ENCODE peak calls at places on chromosomes 5 and 9, in four cellular contexts. One of them, this sample, is unnamed.

GRCh38 chr9:21994526-21994995 is at the start of gene CDKN2B-AS1:
- DNase-seq in K562: no peak
- DNase-seq in GM12878: no peak
- DNase-seq in HepG2: no peak
- DNase-seq in this sample: peak

GRCh38 chr9:124675261-124676158 is 95.6 kb downstream of the NR6A1 start:
- DNase-seq in GM12878: no peak
- DNase-seq in HepG2: no peak
- DNase-seq in K562: no peak
- DNase-seq in this sample: no peak

GRCh38 chr5:56050566-56051292 is 56.0 kb upstream of the IL6ST start:
- DNase-seq in GM12878: no peak
- DNase-seq in K562: no peak
- DNase-seq in HepG2: no peak
- DNase-seq in this sample: no peak

GRCh38 chr9:83701769-83702168 is 6.0 kb downstream of the UBQLN1 start:
- DNase-seq in GM12878: no peak
- DNase-seq in K562: no peak
- DNase-seq in HepG2: no peak
- DNase-seq in this sample: no peak

GRCh38 chr5:75007537-75007847 is 44.9 kb downstream of the GCNT4 start:
- DNase-seq in K562: no peak
- DNase-seq in GM12878: no peak
- DNase-seq in HepG2: no peak
- DNase-seq in this sample: no peak

GRCh38 chr5:76641514-76642120 is 18.4 kb upstream of the F2RL2 start:
- DNase-seq in GM12878: peak
- DNase-seq in HepG2: peak
- DNase-seq in K562: peak
- DNase-seq in this sample: peak

GRCh38 chr9:113479150-113479761 is 15.7 kb downstream of the RGS3 start:
- DNase-seq in K562: no peak
- DNase-seq in GM12878: no peak
- DNase-seq in HepG2: no peak
- DNase-seq in this sample: no peak

GRCh38 chr9:35341585-35341984 is 148.3 kb upstream of the RUSC2 start:
- DNase-seq in GM12878: no peak
- DNase-seq in HepG2: no peak
- DNase-seq in K562: no peak
- DNase-seq in this sample: no peak

GRCh38 chr9:133558191-133559126 is 24.0 kb downstream of the ADAMTSL2 start:
- DNase-seq in HepG2: peak
- DNase-seq in GM12878: peak
- DNase-seq in K562: peak
- DNase-seq in this sample: peak

GRCh38 chr9:113056191-113057106 is at the start of gene ZFP37:
- DNase-seq in HepG2: peak
- DNase-seq in GM12878: peak
- DNase-seq in K562: peak
- DNase-seq in this sample: peak

GRCh38 chr9:90326219-90326618 is 316.4 kb downstream of the DIRAS2 start:
- DNase-seq in GM12878: no peak
- DNase-seq in HepG2: no peak
- DNase-seq in K562: peak
- DNase-seq in this sample: no peak

DNA sequence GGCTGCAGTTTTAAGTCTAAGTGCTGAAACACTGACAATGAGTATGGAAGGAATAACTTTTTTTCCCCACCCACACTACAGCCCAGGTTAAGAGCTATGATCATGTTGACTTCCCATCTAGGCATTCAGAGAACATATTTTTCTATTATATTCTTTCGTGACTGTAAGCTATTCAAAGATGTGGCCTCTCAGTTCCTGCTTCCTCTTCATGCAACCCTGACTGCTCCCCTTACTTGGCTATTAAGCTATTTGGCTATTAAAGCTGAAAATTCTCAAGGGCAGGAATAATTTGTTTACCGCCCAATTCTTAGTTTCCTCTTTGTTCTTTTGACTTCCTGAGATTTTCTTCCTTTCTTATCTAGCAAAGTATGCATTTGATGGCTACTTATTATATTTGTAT is 18.6 kb upstream of the ALDH1A1 start:
- DNase-seq in GM12878: no peak
- DNase-seq in HepG2: no peak
- DNase-seq in K562: no peak
- DNase-seq in this sample: no peak
- H3K9ac ChIP-seq in GM12878: no peak
- H3K9ac ChIP-seq in HepG2: no peak
- H3K9ac ChIP-seq in K562: no peak
- H3K9ac ChIP-seq in this sample: no peak

DNA sequence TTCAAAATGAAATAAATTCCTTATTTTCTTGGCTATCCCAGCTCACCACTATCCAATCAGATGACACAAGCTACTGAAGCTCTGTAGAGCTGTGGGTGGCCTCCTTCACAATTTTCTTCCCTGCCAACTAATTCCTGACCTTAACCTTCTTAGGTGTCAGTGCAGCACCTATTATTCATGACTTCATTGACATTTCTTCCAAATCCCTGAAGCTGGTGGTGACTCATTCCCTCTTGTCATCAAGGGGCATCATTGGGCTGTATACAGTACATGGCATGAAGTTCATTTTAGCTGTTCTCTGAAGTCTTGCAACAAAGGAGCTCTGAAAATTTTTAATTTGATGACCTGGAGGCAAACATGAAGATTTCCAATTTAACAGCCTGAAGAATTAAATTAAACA is 42.0 kb upstream of the ADRA1B start:
- DNase-seq in HepG2: no peak
- DNase-seq in K562: no peak
- DNase-seq in GM12878: no peak
- DNase-seq in this sample: no peak
- TF ChIP-seq NFIC in HepG2: no peak
- TF ChIP-seq NFIC in K562: no peak
- TF ChIP-seq NFIC in GM12878: no peak
- TF ChIP-seq NFIC in this sample: peak

DNA sequence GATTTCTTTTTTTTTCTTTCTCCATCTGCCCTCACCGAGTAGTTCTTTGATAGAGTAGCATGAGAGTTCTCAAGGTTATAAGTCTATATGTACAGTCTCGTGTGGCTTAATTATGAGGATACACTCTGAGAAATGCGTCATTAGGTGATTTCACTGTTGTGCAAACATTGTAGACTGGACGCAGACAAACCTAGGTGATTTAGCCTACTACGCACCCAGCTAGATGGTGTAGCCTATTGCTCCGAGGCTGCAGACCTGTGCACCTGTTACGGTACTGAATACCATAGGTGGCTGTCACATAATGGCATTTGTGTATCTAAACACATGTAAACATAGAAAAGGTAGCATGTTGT is 26.9 kb upstream of the CORO2A start:
- DNase-seq in HepG2: no peak
- DNase-seq in GM12878: no peak
- DNase-seq in K562: no peak
- DNase-seq in this sample: no peak
- H3K27ac ChIP-seq in HepG2: no peak
- H3K27ac ChIP-seq in GM12878: no peak
- H3K27ac ChIP-seq in K562: no peak
- H3K27ac ChIP-seq in this sample: no peak

DNA sequence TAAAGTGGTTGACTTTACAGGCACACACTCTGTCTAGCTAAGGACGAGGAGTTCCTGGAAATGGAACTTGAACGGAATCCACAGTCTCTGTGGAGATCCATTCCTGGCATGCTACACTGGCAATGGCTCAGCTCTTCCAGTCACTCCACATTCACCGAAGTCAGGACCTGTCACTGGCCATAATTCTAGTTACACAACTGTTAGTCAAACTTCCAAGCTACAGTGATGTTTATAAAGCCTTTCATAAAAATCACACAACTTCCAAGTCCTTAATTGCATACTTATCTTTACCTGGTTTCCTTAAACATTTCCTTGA is 15.7 kb downstream of the CDC14B start:
- DNase-seq in HepG2: no peak
- DNase-seq in K562: no peak
- DNase-seq in GM12878: no peak
- DNase-seq in this sample: no peak
- H3K9ac ChIP-seq in HepG2: no peak
- H3K9ac ChIP-seq in K562: no peak
- H3K9ac ChIP-seq in GM12878: no peak
- H3K9ac ChIP-seq in this sample: no peak

GRCh38 chr5:65482280-65482726 is 583 bp upstream of the ADAMTS6 start:
- DNase-seq in HepG2: no peak
- DNase-seq in K562: no peak
- DNase-seq in GM12878: no peak
- DNase-seq in this sample: peak

GRCh38 chr5:65481171-65481575 is 547 bp downstream of the ADAMTS6 start:
- DNase-seq in HepG2: no peak
- DNase-seq in K562: no peak
- DNase-seq in GM12878: no peak
- DNase-seq in this sample: peak

GRCh38 chr5:65481635-65482271 is at the start of gene ADAMTS6:
- DNase-seq in GM12878: peak
- DNase-seq in HepG2: peak
- DNase-seq in K562: peak
- DNase-seq in this sample: peak

GRCh38 chr5:65483474-65484346 is 2.0 kb upstream of the ADAMTS6 start:
- DNase-seq in K562: peak
- DNase-seq in GM12878: peak
- DNase-seq in HepG2: peak
- DNase-seq in this sample: peak

DNA sequence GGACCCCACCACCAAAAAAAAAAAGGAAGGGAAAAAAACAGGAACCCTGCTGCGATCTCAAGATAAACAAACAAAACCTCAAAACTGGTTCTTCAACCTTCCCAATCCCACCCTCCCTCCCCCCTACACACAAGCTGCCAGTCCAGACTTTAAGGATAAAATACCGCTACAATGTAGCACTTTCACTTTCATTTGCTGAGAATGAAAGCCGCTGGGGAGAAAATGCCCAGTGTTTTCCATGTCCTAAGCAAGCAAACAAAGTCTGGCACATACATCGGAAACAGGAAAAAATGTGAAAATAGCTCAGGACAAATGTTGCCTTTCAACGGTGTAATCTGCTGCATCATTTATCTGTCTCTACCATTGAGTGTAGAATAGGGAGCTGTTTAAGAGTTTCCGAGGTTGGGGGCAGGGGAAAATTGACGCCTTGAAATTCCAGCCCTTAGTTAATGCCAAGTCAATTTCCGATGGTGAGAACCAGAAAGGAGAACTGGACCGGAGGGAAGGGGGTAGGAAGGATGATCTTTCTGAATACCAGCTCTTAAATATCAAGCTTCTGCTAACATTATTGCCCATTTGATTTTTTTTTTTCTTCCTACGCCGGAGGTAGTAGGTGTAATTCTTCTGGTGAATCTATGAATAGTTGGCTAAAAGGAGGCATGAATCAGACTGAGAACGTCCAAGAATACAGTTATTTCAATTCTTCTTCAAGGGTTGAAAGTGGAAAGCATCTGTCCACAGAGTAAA is 1.2 kb upstream of the ADAMTS6 start:
- DNase-seq in GM12878: peak
- DNase-seq in HepG2: peak
- DNase-seq in K562: peak
- DNase-seq in this sample: peak
- TF ChIP-seq NFIC in GM12878: peak
- TF ChIP-seq NFIC in HepG2: no peak
- TF ChIP-seq NFIC in K562: no peak
- TF ChIP-seq NFIC in this sample: no peak

GRCh38 chr5:122957457-122957856 is 79.1 kb downstream of the PPIC start:
- DNase-seq in HepG2: no peak
- DNase-seq in K562: no peak
- DNase-seq in GM12878: no peak
- DNase-seq in this sample: no peak

GRCh38 chr5:122954719-122955118 is 81.8 kb downstream of the PPIC start:
- DNase-seq in HepG2: no peak
- DNase-seq in GM12878: no peak
- DNase-seq in K562: no peak
- DNase-seq in this sample: no peak

GRCh38 chr5:122965111-122965510 is 71.4 kb downstream of the PPIC start:
- DNase-seq in HepG2: no peak
- DNase-seq in GM12878: no peak
- DNase-seq in K562: no peak
- DNase-seq in this sample: no peak

GRCh38 chr5:122963305-122963704 is 73.2 kb downstream of the PPIC start:
- DNase-seq in K562: no peak
- DNase-seq in GM12878: no peak
- DNase-seq in HepG2: no peak
- DNase-seq in this sample: no peak

GRCh38 chr5:122959740-122960450 is 76.6 kb downstream of the PPIC start:
- DNase-seq in K562: no peak
- DNase-seq in GM12878: no peak
- DNase-seq in HepG2: no peak
- DNase-seq in this sample: no peak
- H3K27ac ChIP-seq in K562: no peak
- H3K27ac ChIP-seq in GM12878: no peak
- H3K27ac ChIP-seq in HepG2: no peak
- H3K27ac ChIP-seq in this sample: no peak

This sample was measured in SK-N-SH.